ENCODE peak calls at places on chromosome X, in four cellular contexts. L, F, X and U are unnamed samples.

GRCh38 chrX:106039920-106040319 is 1.4 kb upstream of the SERPINA7 start:
- DNase-seq in L (no peak), F (no peak), X (no peak), U (peak)

GRCh38 chrX:149903889-149904748 is 23.1 kb downstream of the MAGEA8 start:
- DNase-seq in L (no peak), F (peak), X (no peak), U (peak)

GRCh38 chrX:5236096-5236495 is 992.6 kb downstream of the NLGN4X start:
- DNase-seq in L (no peak), F (peak), X (no peak), U (peak)

GRCh38 chrX:1442016-1442665 is 10.6 kb downstream of the ASMTL start:
- DNase-seq in L (no peak), F (no peak), X (peak), U (no peak)

GRCh38 chrX:81280148-81280547 is 78.2 kb downstream of the SH3BGRL start:
- DNase-seq in L (no peak), F (no peak), X (no peak), U (no peak)

GRCh38 chrX:123976671-123977316 is 15.3 kb downstream of the STAG2 start:
- DNase-seq in L (no peak), F (peak), X (no peak), U (peak)

GRCh38 chrX:49915352-49916222 is 6.8 kb upstream of the CLCN5 start:
- DNase-seq in L (peak), F (peak), X (no peak), U (peak)

GRCh38 chrX:30887288-30887687 is 1.8 kb downstream of the TAB3 start:
- DNase-seq in L (no peak), F (no peak), X (no peak), U (no peak)

GRCh38 chrX:1400731-1401471 is 9.0 kb upstream of the SLC25A6 start:
- DNase-seq in L (no peak), F (no peak), X (peak), U (no peak)